ENCODE peak calls at places on chromosome 6, in four cellular contexts. S, J, N and W are unnamed samples.

GRCh38 chr6:37536462-37537225 is 37.0 kb upstream of the CCDC167 start:
- DNase-seq in S (no peak), J (no peak), N (no peak), W (no peak)

GRCh38 chr6:166611631-166612030 is 15.4 kb downstream of the RPS6KA2 start:
- DNase-seq in S (no peak), J (no peak), N (no peak), W (no peak)

GRCh38 chr6:169905041-169905807 is 153.8 kb downstream of the ERMARD start:
- DNase-seq in S (no peak), J (no peak), N (no peak), W (no peak)

GRCh38 chr6:158374020-158374419 is 61.8 kb downstream of the TULP4 start:
- DNase-seq in S (no peak), J (no peak), N (no peak), W (no peak)

GRCh38 chr6:107114872-107115694 is at the start of gene BEND3:
- DNase-seq in S (no peak), J (no peak), N (peak; percentile 26), W (peak; percentile 46)

GRCh38 chr6:88403486-88403885 is 237.3 kb upstream of the CNR1 start:
- DNase-seq in S (no peak), J (no peak), N (no peak), W (no peak)

GRCh38 chr6:39166189-39166917 is 51.4 kb upstream of the SAYSD1 start:
- DNase-seq in S (peak; percentile 39), J (peak; percentile 58), N (peak; percentile 47), W (peak; percentile 92)

GRCh38 chr6:151388997-151389639 is 2.2 kb downstream of the ZBTB2 start:
- DNase-seq in S (no peak), J (no peak), N (no peak), W (no peak)

GRCh38 chr6:105326216-105326615 is 76.7 kb downstream of the PREP start:
- DNase-seq in S (no peak), J (peak; percentile 52), N (no peak), W (no peak)

GRCh38 chr6:104218132-104218531 is 641.6 kb downstream of the HACE1 start:
- DNase-seq in S (no peak), J (peak; percentile 58), N (no peak), W (no peak)

GRCh38 chr6:137882225-137882961 is 15.3 kb downstream of the TNFAIP3 start:
- DNase-seq in S (no peak), J (no peak), N (no peak), W (peak; percentile 33)

GRCh38 chr6:27867051-27867940 is 44.9 kb downstream of the OR2B2 start:
- DNase-seq in S (no peak), J (peak; percentile 84), N (peak; percentile 47), W (peak; percentile 99)

GRCh38 chr6:170532867-170533488 is 20.1 kb downstream of the PSMB1 start:
- DNase-seq in S (no peak), J (no peak), N (no peak), W (no peak)

GRCh38 chr6:99589290-99589672 is 17.4 kb upstream of the PRDM13 start:
- DNase-seq in S (no peak), J (no peak), N (no peak), W (no peak)

GRCh38 chr6:170236131-170236851 is 54.6 kb downstream of the DLL1 start:
- DNase-seq in S (no peak), J (no peak), N (no peak), W (no peak)

GRCh38 chr6:28943557-28944411 is 20.0 kb upstream of the TRIM27 start:
- DNase-seq in S (peak; percentile 47), J (peak; percentile 40), N (no peak), W (peak; percentile 97)

GRCh38 chr6:72386324-72386723 is 235.5 kb upstream of the KCNQ5 start:
- DNase-seq in S (no peak), J (no peak), N (no peak), W (peak; percentile 69)